ENCODE peak calls at places on chromosomes 12 and 14, in ten cellular contexts. One of them, this sample, is unnamed.

GRCh38 chr14:104989236-104989950 is 3.8 kb downstream of the CLBA1 start:
- DNase-seq in HTR-8/SVneo: no peak
- DNase-seq in stimulated activated CD8-positive, alpha-beta memory T cell treated with anti-CD3 and anti-CD28 coated beads, Interleukin-2, amount 100 ng/mL, for 1 hour: no peak
- DNase-seq in testis: no peak
- DNase-seq in GM13977: no peak
- DNase-seq in CD4-positive, alpha-beta memory T cell: no peak
- DNase-seq in HuH-7.5: no peak
- DNase-seq in stimulated activated CD4-positive, alpha-beta T cell treated with anti-CD3 and anti-CD28 coated beads, Interleukin-2, amount 100 ng/mL, for 24 hours: no peak
- DNase-seq in lung: no peak
- DNase-seq in activated CD4-positive, alpha-beta T cell treated with anti-CD3 and anti-CD28 coated beads for 4 hours: no peak
- DNase-seq in this sample: no peak

GRCh38 chr12:94954029-94954685 is 49.3 kb downstream of the NDUFA12 start:
- DNase-seq in HTR-8/SVneo: peak
- DNase-seq in stimulated activated CD8-positive, alpha-beta memory T cell treated with anti-CD3 and anti-CD28 coated beads, Interleukin-2, amount 100 ng/mL, for 1 hour: no peak
- DNase-seq in testis: no peak
- DNase-seq in GM13977: no peak
- DNase-seq in CD4-positive, alpha-beta memory T cell: no peak
- DNase-seq in HuH-7.5: peak
- DNase-seq in stimulated activated CD4-positive, alpha-beta T cell treated with anti-CD3 and anti-CD28 coated beads, Interleukin-2, amount 100 ng/mL, for 24 hours: no peak
- DNase-seq in lung: no peak
- DNase-seq in activated CD4-positive, alpha-beta T cell treated with anti-CD3 and anti-CD28 coated beads for 4 hours: no peak
- DNase-seq in this sample: no peak

GRCh38 chr14:101926620-101927019 is 37.8 kb upstream of the DYNC1H1 start:
- DNase-seq in HTR-8/SVneo: no peak
- DNase-seq in stimulated activated CD8-positive, alpha-beta memory T cell treated with anti-CD3 and anti-CD28 coated beads, Interleukin-2, amount 100 ng/mL, for 1 hour: no peak
- DNase-seq in testis: no peak
- DNase-seq in GM13977: no peak
- DNase-seq in CD4-positive, alpha-beta memory T cell: no peak
- DNase-seq in HuH-7.5: no peak
- DNase-seq in stimulated activated CD4-positive, alpha-beta T cell treated with anti-CD3 and anti-CD28 coated beads, Interleukin-2, amount 100 ng/mL, for 24 hours: no peak
- DNase-seq in lung: no peak
- DNase-seq in activated CD4-positive, alpha-beta T cell treated with anti-CD3 and anti-CD28 coated beads for 4 hours: no peak
- DNase-seq in this sample: no peak

GRCh38 chr14:53692451-53693330 is 263.9 kb downstream of the BMP4 start:
- DNase-seq in HTR-8/SVneo: no peak
- DNase-seq in stimulated activated CD8-positive, alpha-beta memory T cell treated with anti-CD3 and anti-CD28 coated beads, Interleukin-2, amount 100 ng/mL, for 1 hour: no peak
- DNase-seq in testis: no peak
- DNase-seq in GM13977: no peak
- DNase-seq in CD4-positive, alpha-beta memory T cell: no peak
- DNase-seq in HuH-7.5: no peak
- DNase-seq in stimulated activated CD4-positive, alpha-beta T cell treated with anti-CD3 and anti-CD28 coated beads, Interleukin-2, amount 100 ng/mL, for 24 hours: no peak
- DNase-seq in lung: no peak
- DNase-seq in activated CD4-positive, alpha-beta T cell treated with anti-CD3 and anti-CD28 coated beads for 4 hours: no peak
- DNase-seq in this sample: no peak

GRCh38 chr14:65696801-65697200 is 284.3 kb downstream of the FUT8 start:
- DNase-seq in HTR-8/SVneo: no peak
- DNase-seq in stimulated activated CD8-positive, alpha-beta memory T cell treated with anti-CD3 and anti-CD28 coated beads, Interleukin-2, amount 100 ng/mL, for 1 hour: no peak
- DNase-seq in testis: no peak
- DNase-seq in GM13977: no peak
- DNase-seq in CD4-positive, alpha-beta memory T cell: no peak
- DNase-seq in HuH-7.5: no peak
- DNase-seq in stimulated activated CD4-positive, alpha-beta T cell treated with anti-CD3 and anti-CD28 coated beads, Interleukin-2, amount 100 ng/mL, for 24 hours: no peak
- DNase-seq in lung: no peak
- DNase-seq in activated CD4-positive, alpha-beta T cell treated with anti-CD3 and anti-CD28 coated beads for 4 hours: no peak
- DNase-seq in this sample: no peak

GRCh38 chr12:6420364-6420763 is 24.4 kb upstream of the CD27 start:
- DNase-seq in HTR-8/SVneo: no peak
- DNase-seq in stimulated activated CD8-positive, alpha-beta memory T cell treated with anti-CD3 and anti-CD28 coated beads, Interleukin-2, amount 100 ng/mL, for 1 hour: no peak
- DNase-seq in testis: no peak
- DNase-seq in GM13977: no peak
- DNase-seq in CD4-positive, alpha-beta memory T cell: no peak
- DNase-seq in HuH-7.5: no peak
- DNase-seq in stimulated activated CD4-positive, alpha-beta T cell treated with anti-CD3 and anti-CD28 coated beads, Interleukin-2, amount 100 ng/mL, for 24 hours: no peak
- DNase-seq in lung: no peak
- DNase-seq in activated CD4-positive, alpha-beta T cell treated with anti-CD3 and anti-CD28 coated beads for 4 hours: no peak
- DNase-seq in this sample: no peak

GRCh38 chr12:95204141-95204866 is 13.0 kb downstream of the FGD6 start:
- DNase-seq in HTR-8/SVneo: peak
- DNase-seq in stimulated activated CD8-positive, alpha-beta memory T cell treated with anti-CD3 and anti-CD28 coated beads, Interleukin-2, amount 100 ng/mL, for 1 hour: no peak
- DNase-seq in testis: no peak
- DNase-seq in GM13977: no peak
- DNase-seq in CD4-positive, alpha-beta memory T cell: no peak
- DNase-seq in HuH-7.5: no peak
- DNase-seq in stimulated activated CD4-positive, alpha-beta T cell treated with anti-CD3 and anti-CD28 coated beads, Interleukin-2, amount 100 ng/mL, for 24 hours: no peak
- DNase-seq in lung: peak
- DNase-seq in activated CD4-positive, alpha-beta T cell treated with anti-CD3 and anti-CD28 coated beads for 4 hours: no peak
- DNase-seq in this sample: no peak

GRCh38 chr12:69621551-69621950 is 10.8 kb upstream of the LRRC10 start:
- DNase-seq in HTR-8/SVneo: no peak
- DNase-seq in stimulated activated CD8-positive, alpha-beta memory T cell treated with anti-CD3 and anti-CD28 coated beads, Interleukin-2, amount 100 ng/mL, for 1 hour: no peak
- DNase-seq in testis: no peak
- DNase-seq in GM13977: no peak
- DNase-seq in CD4-positive, alpha-beta memory T cell: no peak
- DNase-seq in HuH-7.5: no peak
- DNase-seq in stimulated activated CD4-positive, alpha-beta T cell treated with anti-CD3 and anti-CD28 coated beads, Interleukin-2, amount 100 ng/mL, for 24 hours: no peak
- DNase-seq in lung: no peak
- DNase-seq in activated CD4-positive, alpha-beta T cell treated with anti-CD3 and anti-CD28 coated beads for 4 hours: no peak
- DNase-seq in this sample: no peak

GRCh38 chr12:6780573-6780972 is 8.3 kb downstream of the LAG3 start:
- DNase-seq in HTR-8/SVneo: no peak
- DNase-seq in stimulated activated CD8-positive, alpha-beta memory T cell treated with anti-CD3 and anti-CD28 coated beads, Interleukin-2, amount 100 ng/mL, for 1 hour: no peak
- DNase-seq in testis: no peak
- DNase-seq in GM13977: no peak
- DNase-seq in CD4-positive, alpha-beta memory T cell: no peak
- DNase-seq in HuH-7.5: no peak
- DNase-seq in stimulated activated CD4-positive, alpha-beta T cell treated with anti-CD3 and anti-CD28 coated beads, Interleukin-2, amount 100 ng/mL, for 24 hours: peak
- DNase-seq in lung: no peak
- DNase-seq in activated CD4-positive, alpha-beta T cell treated with anti-CD3 and anti-CD28 coated beads for 4 hours: peak
- DNase-seq in this sample: no peak

GRCh38 chr12:69555461-69555860 is 29.8 kb upstream of the CCT2 start:
- DNase-seq in HTR-8/SVneo: peak
- DNase-seq in stimulated activated CD8-positive, alpha-beta memory T cell treated with anti-CD3 and anti-CD28 coated beads, Interleukin-2, amount 100 ng/mL, for 1 hour: no peak
- DNase-seq in testis: no peak
- DNase-seq in GM13977: no peak
- DNase-seq in CD4-positive, alpha-beta memory T cell: no peak
- DNase-seq in HuH-7.5: no peak
- DNase-seq in stimulated activated CD4-positive, alpha-beta T cell treated with anti-CD3 and anti-CD28 coated beads, Interleukin-2, amount 100 ng/mL, for 24 hours: no peak
- DNase-seq in lung: no peak
- DNase-seq in activated CD4-positive, alpha-beta T cell treated with anti-CD3 and anti-CD28 coated beads for 4 hours: no peak
- DNase-seq in this sample: no peak